ENCODE peak calls at places on chromosomes 3 and 15, in four cellular contexts. P, X, Q and V are unnamed samples.

GRCh38 chr3:64267774-64268604 is 42.7 kb upstream of the PRICKLE2 start:
- DNase-seq in P (peak; percentile 38), X (peak; percentile 83), Q (peak; percentile 87), V (peak; percentile 63)

GRCh38 chr15:59366368-59367021 is 6.2 kb downstream of the MYO1E start:
- DNase-seq in Q (no peak), P (no peak), X (peak; percentile 50), V (no peak)

GRCh38 chr3:115960799-115961198 is 337.5 kb downstream of the GAP43 start:
- DNase-seq in P (no peak), Q (no peak), X (no peak), V (peak; percentile 53)

GRCh38 chr3:51967384-51968174 is at the start of gene PCBP4:
- DNase-seq in X (peak; percentile 80), P (peak; percentile 68), Q (peak; percentile 87), V (peak; percentile 76)

GRCh38 chr3:128725932-128726690 is at the start of gene RAB7A:
- DNase-seq in X (peak; percentile 99), Q (peak; percentile 99), P (peak; percentile 99), V (peak; percentile 94)

GRCh38 chr3:20111836-20112235 is 71.6 kb downstream of the KAT2B start:
- DNase-seq in Q (no peak), X (no peak), P (no peak), V (no peak)

GRCh38 chr15:33584797-33585196 is 274.0 kb downstream of the RYR3 start:
- DNase-seq in Q (no peak), X (no peak), P (peak; percentile 52), V (no peak)

GRCh38 chr15:44033894-44034293 is 161.2 kb downstream of the FRMD5 start:
- DNase-seq in P (no peak), X (no peak), Q (no peak), V (no peak)

GRCh38 chr15:69468241-69469121 is 15.9 kb downstream of the RPLP1 start:
- DNase-seq in X (peak; percentile 49), P (peak; percentile 49), Q (peak; percentile 47), V (no peak)

GRCh38 chr3:164458986-164459385 is 619.3 kb downstream of the SI start:
- DNase-seq in P (no peak), X (no peak), Q (no peak), V (no peak)

GRCh38 chr3:157123621-157124020 is 36.3 kb downstream of the CCNL1 start:
- DNase-seq in P (no peak), Q (no peak), X (no peak), V (no peak)

GRCh38 chr3:9395570-9396300 is 1.7 kb upstream of the SETD5 start:
- DNase-seq in Q (no peak), X (no peak), P (no peak), V (no peak)
- TF ChIP-seq CTCF in Q (no peak), X (no peak), P (no peak), V (no peak)

GRCh38 chr3:172040078-172040975 is 949 bp downstream of the FNDC3B start:
- DNase-seq in X (peak; percentile 77), P (peak; percentile 82), Q (peak; percentile 94), V (peak; percentile 76)
- TF ChIP-seq CTCF in X (peak; percentile 52), P (no peak), Q (peak; percentile 22), V (no peak)

GRCh38 chr15:70854669-70854976 is 666 bp upstream of the LARP6 start:
- DNase-seq in Q (no peak), P (no peak), X (no peak), V (no peak)
- TF ChIP-seq CTCF in Q (no peak), P (no peak), X (peak; percentile 45), V (no peak)

GRCh38 chr15:89492111-89492641 is 4.2 kb downstream of the RHCG start:
- DNase-seq in P (no peak), X (no peak), Q (peak; percentile 45), V (peak; percentile 65)
- TF ChIP-seq CTCF in P (no peak), X (peak; percentile 12), Q (no peak), V (peak; percentile 49)

GRCh38 chr3:132817646-132818177 is 95.5 kb upstream of the NPHP3 start:
- DNase-seq in P (no peak), Q (no peak), X (no peak), V (no peak)
- TF ChIP-seq CTCF in P (no peak), Q (no peak), X (no peak), V (no peak)

GRCh38 chr3:141372656-141373055 is 4.4 kb downstream of the ZBTB38 start:
- DNase-seq in P (no peak), X (no peak), Q (no peak), V (no peak)

GRCh38 chr3:141368925-141369794 is 856 bp downstream of the ZBTB38 start:
- DNase-seq in X (no peak), Q (no peak), P (no peak), V (no peak)

GRCh38 chr3:141368062-141368924 is at the start of gene ZBTB38:
- DNase-seq in Q (peak; percentile 98), P (peak; percentile 95), X (peak; percentile 97), V (peak; percentile 75)

GRCh38 chr3:141371882-141372281 is 3.6 kb downstream of the ZBTB38 start:
- DNase-seq in Q (no peak), P (no peak), X (no peak), V (no peak)

DNA sequence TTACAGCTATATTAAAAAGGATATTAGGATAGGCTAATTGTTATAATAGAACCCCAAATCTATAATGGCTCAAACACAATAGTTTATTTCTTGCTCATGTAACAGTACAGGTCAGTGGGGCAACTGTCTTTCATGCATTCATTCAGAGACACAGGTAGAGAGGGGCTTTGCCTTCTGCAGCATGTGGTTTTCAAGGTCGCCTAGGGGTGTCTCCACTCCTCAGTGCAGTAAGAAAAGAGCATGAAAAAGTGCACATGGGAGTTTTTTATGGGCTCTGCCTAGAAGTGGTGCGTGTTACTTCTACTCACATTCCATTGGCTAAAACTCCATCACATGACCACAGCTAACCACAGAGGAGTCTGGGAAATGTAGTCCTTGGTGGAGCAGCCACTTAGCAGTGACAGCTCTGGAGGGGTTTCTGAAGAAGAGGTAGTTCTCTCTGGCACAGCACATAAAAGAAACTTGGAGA is 1.8 kb downstream of the ZBTB38 start:
- DNase-seq in P (peak; percentile 68), Q (peak; percentile 76), X (peak; percentile 74), V (peak; percentile 44)
- TF ChIP-seq CTCF in P (no peak), Q (peak; percentile 48), X (peak; percentile 59), V (peak; percentile 41)

GRCh38 chr3:133821767-133822638 is 16.4 kb downstream of the SRPRB start:
- DNase-seq in Q (peak; percentile 71), X (peak; percentile 86), P (peak; percentile 52), V (no peak)
- TF ChIP-seq CTCF in Q (no peak), X (peak; percentile 15), P (no peak), V (no peak)

DNA sequence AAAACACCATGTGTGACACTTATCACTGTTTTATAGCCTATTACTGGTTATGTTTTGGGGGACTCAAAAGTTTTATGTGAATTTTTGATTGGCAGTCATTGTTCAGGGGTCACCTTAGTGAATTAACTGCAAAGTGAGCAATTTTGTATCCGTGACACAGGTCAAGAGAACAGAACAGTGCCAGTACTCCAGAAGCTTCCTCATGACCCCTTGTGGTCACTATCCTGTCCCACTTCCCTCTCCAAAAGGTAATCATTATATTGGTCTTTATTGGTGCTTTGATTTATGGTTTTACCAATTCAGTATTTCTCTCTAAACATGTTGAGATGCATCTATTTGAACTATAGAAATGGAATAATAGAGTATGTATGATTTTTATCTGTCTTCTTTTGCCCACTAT is 107.1 kb downstream of the STT3B start:
- DNase-seq in Q (no peak), P (no peak), X (no peak), V (no peak)
- TF ChIP-seq CTCF in Q (no peak), P (no peak), X (no peak), V (no peak)

GRCh38 chr15:85414991-85415390 is 34.6 kb downstream of the AKAP13 start:
- DNase-seq in X (no peak), P (no peak), Q (no peak), V (no peak)

GRCh38 chr15:85411992-85412538 is 31.7 kb downstream of the AKAP13 start:
- DNase-seq in Q (no peak), X (no peak), P (no peak), V (no peak)

GRCh38 chr15:85414495-85414894 is 34.1 kb downstream of the AKAP13 start:
- DNase-seq in Q (no peak), X (no peak), P (no peak), V (no peak)

GRCh38 chr15:85414037-85414436 is 33.6 kb downstream of the AKAP13 start:
- DNase-seq in Q (no peak), P (no peak), X (no peak), V (no peak)

DNA sequence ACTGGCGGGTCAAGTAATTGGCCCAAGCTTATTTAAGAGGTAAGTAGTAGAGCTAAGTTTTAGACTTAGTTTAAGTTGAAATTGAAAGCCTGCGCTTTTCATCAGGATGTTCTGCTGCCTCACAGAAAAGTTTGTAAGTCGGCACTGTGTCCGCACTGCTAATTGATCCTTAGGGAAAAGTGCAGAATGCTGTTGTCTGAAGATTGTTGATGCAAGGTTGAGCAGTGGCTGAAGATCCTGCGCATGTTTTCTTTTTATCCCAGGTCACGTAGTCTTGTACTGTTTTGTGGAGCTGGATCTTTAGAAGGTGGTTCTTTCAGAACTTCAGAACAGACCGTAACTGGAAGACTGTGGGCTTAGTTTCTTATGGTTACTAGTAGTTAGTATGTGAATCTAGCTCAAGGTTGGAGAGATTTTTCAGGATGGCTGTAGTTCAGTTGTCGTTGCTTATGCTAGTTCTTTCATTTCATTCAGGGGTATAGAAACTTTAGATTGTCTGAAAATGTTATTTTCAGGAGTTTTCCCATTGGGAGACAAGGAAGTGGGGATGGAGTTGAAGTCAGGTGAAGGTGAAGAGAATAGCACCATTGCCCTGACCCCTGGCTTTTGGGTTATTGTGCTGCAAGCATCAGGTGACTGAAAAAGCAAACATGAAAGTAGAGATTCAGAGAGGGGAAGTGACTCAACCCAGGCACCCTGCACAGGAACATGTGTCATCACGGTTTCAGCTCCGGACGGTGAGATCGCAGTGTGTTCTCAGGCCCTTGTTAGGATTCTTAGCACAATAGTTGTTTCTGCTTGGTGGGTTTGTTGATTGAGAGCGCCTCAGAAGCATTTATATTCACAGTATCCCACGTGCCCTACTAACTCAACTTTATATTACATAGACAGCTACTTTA is 32.8 kb downstream of the AKAP13 start:
- DNase-seq in P (peak; percentile 50), Q (peak; percentile 78), X (peak; percentile 84), V (peak; percentile 16)
- TF ChIP-seq CTCF in P (no peak), Q (no peak), X (peak; percentile 37), V (no peak)